ENCODE peak calls at places on chromosomes 7 and 10, in six cellular contexts. E is neural progenitor cell, V is PC-3, T is GM23338, W is SK-N-SH, L is MM.1S. K is an unnamed sample.
A peak's percentile ranks its signal among the peaks of the same experiment; 100 is the strongest.

GRCh38 chr7:132386249-132386681 is 190.0 kb downstream of the PLXNA4 start:
- DNase-seq in E (no peak), V (no peak), L (no peak), W (peak; percentile 72), T (no peak), K (no peak)

GRCh38 chr7:116633131-116633988 is 38.6 kb upstream of the MET start:
- DNase-seq in L (no peak), T (no peak), E (no peak), W (no peak), V (peak; percentile 13), K (peak; percentile 67)

GRCh38 chr7:74569501-74570075 is 87.9 kb upstream of the GTF2I start:
- DNase-seq in W (peak; percentile 70), T (no peak), E (no peak), L (no peak), V (no peak), K (no peak)

GRCh38 chr10:3566627-3567026 is 218.4 kb downstream of the KLF6 start:
- DNase-seq in L (no peak), T (no peak), W (no peak), V (no peak), E (no peak), K (no peak)

GRCh38 chr7:142636751-142637150 is 112.5 kb upstream of the PRSS1 start:
- DNase-seq in V (no peak), T (no peak), W (no peak), L (no peak), E (no peak), K (no peak)

GRCh38 chr10:36172054-36172531 is 530.0 kb upstream of the FZD8 start:
- DNase-seq in T (no peak), L (no peak), W (no peak), V (peak; percentile 99), E (no peak), K (peak; percentile 85)

GRCh38 chr7:28002638-28003037 is 178.0 kb downstream of the JAZF1 start:
- DNase-seq in T (peak; percentile 55), E (no peak), V (peak; percentile 4), L (no peak), W (no peak), K (peak; percentile 25)

GRCh38 chr10:3757638-3758490 is 27.1 kb downstream of the KLF6 start:
- DNase-seq in E (no peak), L (peak; percentile 88), V (peak; percentile 49), W (peak; percentile 82), T (no peak), K (peak; percentile 35)

GRCh38 chr10:110649652-110650264 is 5.6 kb downstream of the RBM20 start:
- DNase-seq in V (no peak), E (peak; percentile 45), L (no peak), W (no peak), T (no peak), K (no peak)

GRCh38 chr7:46559194-46559576 is 638.1 kb upstream of the IGFBP3 start:
- DNase-seq in T (no peak), L (no peak), W (no peak), E (no peak), V (peak; percentile 70), K (peak; percentile 92)

GRCh38 chr7:142391191-142391992 is 133.5 kb upstream of the PRSS58 start:
- DNase-seq in E (peak; percentile 82), L (peak; percentile 56), W (no peak), T (peak; percentile 84), V (peak; percentile 49), K (peak; percentile 35)

GRCh38 chr10:12975266-12975665 is 26.2 kb downstream of the CCDC3 start:
- DNase-seq in W (no peak), T (peak; percentile 63), V (peak; percentile 42), L (peak; percentile 10), E (peak; percentile 19), K (no peak)

GRCh38 chr7:5591547-5591899 is 167.9 kb upstream of the TNRC18 start:
- DNase-seq in V (peak; percentile 69), L (no peak), W (peak; percentile 70), E (peak; percentile 71), T (peak; percentile 74), K (peak; percentile 83)

GRCh38 chr10:96369890-96370574 is 11.2 kb upstream of the OPALIN start:
- DNase-seq in V (peak; percentile 60), W (no peak), E (no peak), L (no peak), T (peak; percentile 12), K (peak; percentile 8)

GRCh38 chr7:47510192-47510591 is 71.7 kb downstream of the TNS3 start:
- DNase-seq in L (no peak), T (no peak), V (peak; percentile 33), E (no peak), W (no peak), K (peak; percentile 46)

GRCh38 chr10:31101123-31101522 is 69.5 kb upstream of the ZNF438 start:
- DNase-seq in L (no peak), V (peak; percentile 80), T (no peak), W (no peak), E (no peak), K (peak; percentile 88)

GRCh38 chr7:24283559-24283899 is 461 bp upstream of the NPY start:
- DNase-seq in W (no peak), T (peak; percentile 61), V (no peak), L (no peak), E (peak; percentile 15), K (no peak)

GRCh38 chr7:6637544-6638229 is 569 bp downstream of the ZNF316 start:
- DNase-seq in L (peak; percentile 45), T (peak; percentile 67), W (peak; percentile 98), V (peak; percentile 14), E (peak; percentile 66), K (peak; percentile 58)

GRCh38 chr7:70919491-70920073 is 212.4 kb upstream of the GALNT17 start:
- DNase-seq in T (no peak), W (no peak), V (no peak), E (no peak), L (no peak), K (no peak)

GRCh38 chr7:138161600-138162081 is 85.4 kb downstream of the AKR1D1 start:
- DNase-seq in W (peak; percentile 91), E (peak; percentile 99), L (peak; percentile 96), T (peak; percentile 99), V (peak; percentile 90), K (peak; percentile 94)

GRCh38 chr7:100847360-100847759 is 5.2 kb upstream of the SLC12A9 start:
- DNase-seq in T (no peak), V (no peak), L (no peak), E (no peak), W (no peak), K (no peak)

GRCh38 chr7:100856871-100857282 is 4.4 kb downstream of the SLC12A9 start:
- DNase-seq in E (peak; percentile 20), T (peak; percentile 26), L (no peak), W (no peak), V (no peak), K (no peak)

GRCh38 chr7:100854146-100854895 is 1.8 kb downstream of the SLC12A9 start:
- DNase-seq in V (no peak), E (no peak), W (no peak), L (no peak), T (no peak), K (no peak)

GRCh38 chr7:100855515-100855914 is 3.0 kb downstream of the SLC12A9 start:
- DNase-seq in E (no peak), V (no peak), T (no peak), W (no peak), L (no peak), K (no peak)

GRCh38 chr7:100852048-100852872 is at the start of gene SLC12A9:
- DNase-seq in L (peak; percentile 90), V (peak; percentile 85), E (peak; percentile 95), W (peak; percentile 100), T (peak; percentile 97), K (peak; percentile 97)
- TF ChIP-seq EZH2phosphoT487 in L (no peak), V (no peak), E (no peak), W (no peak), T (no peak), K (no peak)

GRCh38 chr7:55191161-55191925 is 172.5 kb downstream of the EGFR start:
- DNase-seq in T (no peak), L (no peak), V (no peak), W (no peak), E (no peak), K (no peak)
- H3F3A ChIP-seq in T (no peaks in the 10 kb centered on the region), L (no peaks in the 10 kb centered on the region), V (no peaks in the 10 kb centered on the region), W (peaks cover 58% of the 10 kb centered on the region), E (no peaks in the 10 kb centered on the region), K (peaks cover 41% of the 10 kb centered on the region)

GRCh38 chr10:78072504-78072903 is 38.8 kb downstream of the RPS24 start:
- DNase-seq in E (no peak), V (no peak), L (no peak), W (no peak), T (no peak), K (no peak)
- H3K27ac ChIP-seq in E (no peak overlapping the region), V (no peak overlapping the region), L (no peak overlapping the region), W (no peak overlapping the region), T (no peak overlapping the region), K (no peak overlapping the region)

GRCh38 chr7:88566174-88566729 is 193.2 kb upstream of the ZNF804B start:
- DNase-seq in L (no peak), T (peak; percentile 19), V (no peak), E (no peak), W (no peak), K (no peak)

GRCh38 chr7:88565401-88565800 is 194.1 kb upstream of the ZNF804B start:
- DNase-seq in T (no peak), L (no peak), W (no peak), V (no peak), E (no peak), K (no peak)
- TF ChIP-seq EZH2phosphoT487 in T (no peak), L (no peak), W (no peak), V (no peak), E (no peak), K (no peak)

DNA sequence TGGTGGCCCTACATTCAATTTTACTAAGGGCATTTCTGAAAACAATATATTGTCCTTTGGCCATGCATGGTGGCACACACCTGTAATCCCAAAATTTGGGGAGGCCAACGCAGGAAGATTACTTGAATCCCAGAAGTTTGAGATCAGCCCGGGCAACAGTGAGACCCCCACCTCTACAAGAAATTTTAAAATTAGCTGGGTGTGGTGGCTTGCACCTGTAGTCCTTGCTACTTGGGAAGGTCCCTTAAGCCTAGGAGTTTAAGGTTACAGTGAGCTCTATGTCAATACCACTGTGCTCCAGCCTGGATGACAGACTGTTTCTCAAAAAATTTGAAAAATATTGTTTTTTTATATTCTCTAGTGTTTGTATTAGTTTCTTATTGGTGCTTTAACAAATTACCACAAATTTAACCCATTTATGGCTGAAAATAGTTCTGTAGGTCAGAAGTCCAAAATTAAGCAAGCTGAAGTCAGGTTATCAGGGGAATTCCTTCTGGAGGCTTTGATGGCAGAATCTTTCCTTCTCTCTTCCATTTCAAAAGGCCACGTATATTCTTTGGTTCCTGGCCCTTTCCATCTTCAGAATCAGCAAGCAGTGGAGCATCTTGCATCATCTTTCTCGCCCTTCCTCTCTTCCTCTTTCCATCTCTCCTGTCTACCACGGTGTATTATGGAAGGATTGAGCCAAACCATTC is 12.4 kb downstream of the CBX3 start:
- DNase-seq in V (no peak), W (no peak), L (no peak), T (no peak), E (no peak), K (no peak)
- H3F3A ChIP-seq in V (no peaks in the 10 kb centered on the region), W (peaks cover 35% of the 10 kb centered on the region), L (peaks cover 11% of the 10 kb centered on the region), T (peaks cover 18% of the 10 kb centered on the region), E (peaks cover 44% of the 10 kb centered on the region), K (peaks cover 41% of the 10 kb centered on the region)

K was measured in GM23248.